ENCODE peak calls at places on chromosomes 13 and 19, in ten cellular contexts. One of them, this sample, is unnamed.
A peak's percentile ranks its signal among the peaks of the same experiment; 100 is the strongest.

GRCh38 chr19:45352471-45352870 is 11.9 kb downstream of the KLC3 start:
- DNase-seq in transverse colon: no peak
- DNase-seq in foreskin fibroblast: no peak
- DNase-seq in upper lobe of left lung: no peak
- DNase-seq in SK-N-SH: no peak
- DNase-seq in tibial artery: no peak
- DNase-seq in GM06990: no peak
- DNase-seq in HFF-Myc: no peak
- DNase-seq in upper lobe of right lung: no peak
- DNase-seq in fibroblast of lung: no peak
- DNase-seq in this sample: no peak

GRCh38 chr19:9140159-9140874 is at the start of gene ZNF317:
- DNase-seq in transverse colon: peak; percentile 95
- DNase-seq in foreskin fibroblast: peak; percentile 95
- DNase-seq in upper lobe of left lung: peak; percentile 75
- DNase-seq in SK-N-SH: peak; percentile 83
- DNase-seq in tibial artery: peak; percentile 97
- DNase-seq in GM06990: peak; percentile 84
- DNase-seq in HFF-Myc: peak; percentile 79
- DNase-seq in upper lobe of right lung: peak; percentile 93
- DNase-seq in fibroblast of lung: peak; percentile 92
- DNase-seq in this sample: peak; percentile 93

GRCh38 chr13:41812851-41813250 is 148.1 kb downstream of the VWA8 start:
- DNase-seq in transverse colon: no peak
- DNase-seq in foreskin fibroblast: no peak
- DNase-seq in upper lobe of left lung: no peak
- DNase-seq in SK-N-SH: no peak
- DNase-seq in tibial artery: no peak
- DNase-seq in GM06990: peak; percentile 18
- DNase-seq in HFF-Myc: no peak
- DNase-seq in upper lobe of right lung: no peak
- DNase-seq in fibroblast of lung: no peak
- DNase-seq in this sample: no peak

GRCh38 chr19:55830656-55831055 is 1.1 kb downstream of the NLRP11 start:
- DNase-seq in transverse colon: no peak
- DNase-seq in foreskin fibroblast: no peak
- DNase-seq in upper lobe of left lung: no peak
- DNase-seq in SK-N-SH: no peak
- DNase-seq in tibial artery: no peak
- DNase-seq in GM06990: no peak
- DNase-seq in HFF-Myc: no peak
- DNase-seq in upper lobe of right lung: no peak
- DNase-seq in fibroblast of lung: no peak
- DNase-seq in this sample: no peak

GRCh38 chr13:21234537-21234936 is 58.1 kb downstream of the MRPL57 start:
- DNase-seq in transverse colon: no peak
- DNase-seq in foreskin fibroblast: peak; percentile 50
- DNase-seq in upper lobe of left lung: no peak
- DNase-seq in SK-N-SH: peak; percentile 45
- DNase-seq in tibial artery: no peak
- DNase-seq in GM06990: no peak
- DNase-seq in HFF-Myc: peak; percentile 22
- DNase-seq in upper lobe of right lung: no peak
- DNase-seq in fibroblast of lung: no peak
- DNase-seq in this sample: no peak

GRCh38 chr13:76266566-76266965 is 619.6 kb downstream of the KCTD12 start:
- DNase-seq in transverse colon: no peak
- DNase-seq in foreskin fibroblast: peak; percentile 32
- DNase-seq in upper lobe of left lung: no peak
- DNase-seq in SK-N-SH: no peak
- DNase-seq in tibial artery: no peak
- DNase-seq in GM06990: no peak
- DNase-seq in HFF-Myc: no peak
- DNase-seq in upper lobe of right lung: no peak
- DNase-seq in fibroblast of lung: peak; percentile 19
- DNase-seq in this sample: no peak

GRCh38 chr19:45526143-45526542 is 18.9 kb downstream of the VASP start:
- DNase-seq in transverse colon: peak; percentile 68
- DNase-seq in foreskin fibroblast: peak; percentile 73
- DNase-seq in upper lobe of left lung: no peak
- DNase-seq in SK-N-SH: peak; percentile 91
- DNase-seq in tibial artery: peak; percentile 56
- DNase-seq in GM06990: no peak
- DNase-seq in HFF-Myc: no peak
- DNase-seq in upper lobe of right lung: peak; percentile 81
- DNase-seq in fibroblast of lung: peak; percentile 58
- DNase-seq in this sample: no peak

GRCh38 chr19:54137913-54138776 is 583 bp downstream of the CNOT3 start:
- DNase-seq in transverse colon: peak; percentile 43
- DNase-seq in foreskin fibroblast: peak; percentile 49
- DNase-seq in upper lobe of left lung: peak; percentile 89
- DNase-seq in SK-N-SH: peak; percentile 75
- DNase-seq in tibial artery: no peak
- DNase-seq in GM06990: peak; percentile 48
- DNase-seq in HFF-Myc: no peak
- DNase-seq in upper lobe of right lung: peak; percentile 74
- DNase-seq in fibroblast of lung: no peak
- DNase-seq in this sample: peak; percentile 92

GRCh38 chr19:31223805-31224534 is 125.3 kb downstream of the TSHZ3 start:
- DNase-seq in transverse colon: no peak
- DNase-seq in foreskin fibroblast: peak; percentile 93
- DNase-seq in upper lobe of left lung: no peak
- DNase-seq in SK-N-SH: no peak
- DNase-seq in tibial artery: no peak
- DNase-seq in GM06990: no peak
- DNase-seq in HFF-Myc: peak; percentile 89
- DNase-seq in upper lobe of right lung: no peak
- DNase-seq in fibroblast of lung: peak; percentile 95
- DNase-seq in this sample: no peak

GRCh38 chr13:69928262-69928661 is 179.4 kb upstream of the ATXN8OS start:
- DNase-seq in transverse colon: no peak
- DNase-seq in foreskin fibroblast: no peak
- DNase-seq in upper lobe of left lung: no peak
- DNase-seq in SK-N-SH: no peak
- DNase-seq in tibial artery: no peak
- DNase-seq in GM06990: no peak
- DNase-seq in HFF-Myc: no peak
- DNase-seq in upper lobe of right lung: no peak
- DNase-seq in fibroblast of lung: no peak
- DNase-seq in this sample: no peak

GRCh38 chr13:114128624-114129522 is 3.5 kb downstream of the RASA3 start:
- DNase-seq in transverse colon: peak; percentile 79
- DNase-seq in foreskin fibroblast: peak; percentile 82
- DNase-seq in upper lobe of left lung: peak; percentile 93
- DNase-seq in SK-N-SH: no peak
- DNase-seq in tibial artery: peak; percentile 86
- DNase-seq in GM06990: peak; percentile 90
- DNase-seq in HFF-Myc: no peak
- DNase-seq in upper lobe of right lung: peak; percentile 86
- DNase-seq in fibroblast of lung: peak; percentile 85
- DNase-seq in this sample: peak; percentile 69
- H3K4me3 ChIP-seq in transverse colon: peak overlapping the region; percentile 19
- H3K4me3 ChIP-seq in foreskin fibroblast: no peak overlapping the region
- H3K4me3 ChIP-seq in upper lobe of left lung: peak overlapping the region; percentile 12
- H3K4me3 ChIP-seq in SK-N-SH: no peak overlapping the region
- H3K4me3 ChIP-seq in tibial artery: peak overlapping the region; percentile 32
- H3K4me3 ChIP-seq in GM06990: peak overlapping the region; percentile 91
- H3K4me3 ChIP-seq in HFF-Myc: peak overlapping the region; percentile 77
- H3K4me3 ChIP-seq in upper lobe of right lung: peak overlapping the region; percentile 29
- H3K4me3 ChIP-seq in fibroblast of lung: peak overlapping the region; percentile 24
- H3K4me3 ChIP-seq in this sample: no peak overlapping the region

DNA sequence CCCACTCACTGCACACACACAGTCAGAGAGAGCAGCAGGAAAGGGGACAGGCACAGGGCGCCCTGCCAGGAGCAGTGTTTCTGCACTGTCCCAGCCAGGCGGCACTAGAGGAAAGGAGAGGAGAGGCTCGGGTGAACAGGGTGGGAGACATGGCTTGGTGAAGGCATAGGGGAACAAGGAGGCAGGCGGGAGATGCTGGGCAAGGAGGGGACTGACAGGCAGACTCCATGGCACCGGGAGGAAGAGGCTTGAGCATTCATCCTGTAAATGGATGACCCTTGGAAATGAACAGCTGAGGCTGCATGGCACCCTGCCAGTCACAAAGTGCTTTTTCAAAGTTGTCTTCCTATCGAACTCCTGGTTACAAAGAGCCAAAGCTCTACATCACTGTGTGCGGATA is 22.5 kb downstream of the MED26 start:
- DNase-seq in transverse colon: no peak
- DNase-seq in foreskin fibroblast: no peak
- DNase-seq in upper lobe of left lung: no peak
- DNase-seq in SK-N-SH: peak; percentile 38
- DNase-seq in tibial artery: no peak
- DNase-seq in GM06990: no peak
- DNase-seq in HFF-Myc: no peak
- DNase-seq in upper lobe of right lung: peak; percentile 74
- DNase-seq in fibroblast of lung: no peak
- DNase-seq in this sample: no peak
- TF ChIP-seq CTCF in transverse colon: no peak
- TF ChIP-seq CTCF in foreskin fibroblast: no peak
- TF ChIP-seq CTCF in upper lobe of left lung: no peak
- TF ChIP-seq CTCF in SK-N-SH: no peak
- TF ChIP-seq CTCF in tibial artery: no peak
- TF ChIP-seq CTCF in GM06990: peak; percentile 25
- TF ChIP-seq CTCF in HFF-Myc: no peak
- TF ChIP-seq CTCF in upper lobe of right lung: no peak
- TF ChIP-seq CTCF in fibroblast of lung: no peak
- TF ChIP-seq CTCF in this sample: no peak

DNA sequence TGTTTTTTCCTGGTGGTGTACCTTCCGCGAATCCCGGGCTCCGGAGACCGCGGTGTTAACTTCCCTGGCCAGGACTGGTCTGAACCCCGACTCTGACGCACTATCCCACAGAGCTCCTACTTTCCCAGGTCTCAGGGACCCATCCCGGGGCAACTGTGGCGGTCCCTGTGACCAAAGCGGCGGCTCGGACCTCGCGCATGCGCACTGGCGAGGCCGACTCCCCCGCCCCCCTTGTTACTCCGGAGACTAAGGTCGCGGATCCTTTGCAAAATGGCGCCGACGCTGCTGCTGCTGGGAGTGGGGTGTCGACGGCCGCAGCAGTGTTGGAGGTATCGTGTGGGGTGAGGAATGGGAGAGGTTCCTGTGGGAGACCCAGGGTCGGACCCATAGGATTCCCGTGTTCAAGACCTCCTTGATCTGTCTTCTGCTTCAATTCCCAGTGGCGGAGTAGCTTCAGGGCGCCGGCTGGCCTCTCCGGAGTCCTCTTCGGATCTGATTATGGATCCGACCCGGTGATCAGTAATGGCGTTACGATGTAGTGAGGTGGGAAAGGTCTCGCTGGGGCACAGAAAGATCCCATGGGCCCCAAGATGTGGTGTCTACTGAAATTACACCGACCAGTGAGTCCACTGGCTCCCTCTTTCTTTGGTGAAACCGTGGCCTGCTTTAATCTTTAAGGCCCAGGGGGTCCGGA is 66.6 kb upstream of the ZNF527 start:
- DNase-seq in transverse colon: peak; percentile 35
- DNase-seq in foreskin fibroblast: peak; percentile 41
- DNase-seq in upper lobe of left lung: peak; percentile 91
- DNase-seq in SK-N-SH: peak; percentile 73
- DNase-seq in tibial artery: no peak
- DNase-seq in GM06990: no peak
- DNase-seq in HFF-Myc: no peak
- DNase-seq in upper lobe of right lung: no peak
- DNase-seq in fibroblast of lung: peak; percentile 20
- DNase-seq in this sample: no peak
- H3K4me3 ChIP-seq in transverse colon: peak overlapping the region; percentile 26
- H3K4me3 ChIP-seq in foreskin fibroblast: peak overlapping the region; percentile 29
- H3K4me3 ChIP-seq in upper lobe of left lung: peak overlapping the region; percentile 36
- H3K4me3 ChIP-seq in SK-N-SH: peak overlapping the region; percentile 40
- H3K4me3 ChIP-seq in tibial artery: peak overlapping the region; percentile 43
- H3K4me3 ChIP-seq in GM06990: no peak overlapping the region
- H3K4me3 ChIP-seq in HFF-Myc: peak overlapping the region; percentile 15
- H3K4me3 ChIP-seq in upper lobe of right lung: peak overlapping the region; percentile 51
- H3K4me3 ChIP-seq in fibroblast of lung: peak overlapping the region; percentile 7
- H3K4me3 ChIP-seq in this sample: no peak overlapping the region

GRCh38 chr19:39197808-39198207 is 1.0 kb downstream of the NCCRP1 start:
- DNase-seq in transverse colon: no peak
- DNase-seq in foreskin fibroblast: no peak
- DNase-seq in upper lobe of left lung: no peak
- DNase-seq in SK-N-SH: no peak
- DNase-seq in tibial artery: no peak
- DNase-seq in GM06990: no peak
- DNase-seq in HFF-Myc: no peak
- DNase-seq in upper lobe of right lung: no peak
- DNase-seq in fibroblast of lung: no peak
- DNase-seq in this sample: no peak
- TF ChIP-seq CTCF in transverse colon: no peak
- TF ChIP-seq CTCF in foreskin fibroblast: no peak
- TF ChIP-seq CTCF in upper lobe of left lung: no peak
- TF ChIP-seq CTCF in SK-N-SH: no peak
- TF ChIP-seq CTCF in tibial artery: no peak
- TF ChIP-seq CTCF in GM06990: no peak
- TF ChIP-seq CTCF in HFF-Myc: no peak
- TF ChIP-seq CTCF in upper lobe of right lung: no peak
- TF ChIP-seq CTCF in fibroblast of lung: no peak
- TF ChIP-seq CTCF in this sample: no peak

DNA sequence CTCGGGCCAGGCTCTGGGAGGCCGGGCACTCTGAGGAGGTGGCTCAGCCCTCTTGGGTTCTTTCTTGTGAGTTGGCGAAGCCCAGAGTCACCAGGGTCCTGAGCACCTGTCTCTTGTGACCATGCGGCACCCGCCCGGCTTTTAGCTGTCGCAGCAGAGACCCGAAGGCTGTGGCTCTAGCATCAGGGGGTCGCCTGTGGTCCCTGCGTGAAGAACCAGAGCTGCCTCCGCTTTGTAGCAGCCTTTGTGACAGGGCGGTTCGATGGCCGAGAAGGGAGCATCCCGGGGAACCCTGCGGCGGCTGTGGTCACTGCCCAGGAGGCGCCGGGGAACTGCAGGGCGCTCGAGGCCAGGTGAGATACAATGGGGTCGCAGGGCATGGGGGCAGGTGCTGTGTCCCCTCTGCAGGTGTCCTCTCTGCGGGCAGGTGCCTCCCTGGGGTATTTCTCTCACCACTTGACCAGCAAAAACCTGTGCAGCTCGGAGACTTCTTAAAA is 10.4 kb downstream of the MCF2L start:
- DNase-seq in transverse colon: no peak
- DNase-seq in foreskin fibroblast: no peak
- DNase-seq in upper lobe of left lung: peak; percentile 72
- DNase-seq in SK-N-SH: no peak
- DNase-seq in tibial artery: no peak
- DNase-seq in GM06990: no peak
- DNase-seq in HFF-Myc: no peak
- DNase-seq in upper lobe of right lung: no peak
- DNase-seq in fibroblast of lung: no peak
- DNase-seq in this sample: no peak
- H3K4me3 ChIP-seq in transverse colon: peak overlapping the region; percentile 2
- H3K4me3 ChIP-seq in foreskin fibroblast: no peak overlapping the region
- H3K4me3 ChIP-seq in upper lobe of left lung: peak overlapping the region; percentile 32
- H3K4me3 ChIP-seq in SK-N-SH: no peak overlapping the region
- H3K4me3 ChIP-seq in tibial artery: peak overlapping the region; percentile 34
- H3K4me3 ChIP-seq in GM06990: no peak overlapping the region
- H3K4me3 ChIP-seq in HFF-Myc: no peak overlapping the region
- H3K4me3 ChIP-seq in upper lobe of right lung: peak overlapping the region; percentile 45
- H3K4me3 ChIP-seq in fibroblast of lung: no peak overlapping the region
- H3K4me3 ChIP-seq in this sample: peak overlapping the region; percentile 8

This sample was measured in lower leg skin.